ENCODE peak calls at places on chromosomes 6 and 20, in seven cellular contexts. One of them, this sample, is unnamed.

GRCh38 chr6:147060636-147061035 is 143.6 kb upstream of the STXBP5 start:
- DNase-seq in Karpas-422: no peak
- DNase-seq in fibroblast of mammary gland: no peak
- DNase-seq in mucosa of descending colon: no peak
- DNase-seq in left ventricle myocardium inferior: no peak
- DNase-seq in HFF-Myc: no peak
- DNase-seq in skeletal muscle cell: no peak
- DNase-seq in this sample: no peak

GRCh38 chr6:64988148-64988547 is 718.9 kb downstream of the EYS start:
- DNase-seq in Karpas-422: no peak
- DNase-seq in fibroblast of mammary gland: no peak
- DNase-seq in mucosa of descending colon: no peak
- DNase-seq in left ventricle myocardium inferior: no peak
- DNase-seq in HFF-Myc: no peak
- DNase-seq in skeletal muscle cell: no peak
- DNase-seq in this sample: no peak

GRCh38 chr20:23257848-23258746 is 92.5 kb upstream of the NXT1 start:
- DNase-seq in Karpas-422: no peak
- DNase-seq in fibroblast of mammary gland: peak
- DNase-seq in mucosa of descending colon: no peak
- DNase-seq in left ventricle myocardium inferior: no peak
- DNase-seq in HFF-Myc: peak
- DNase-seq in skeletal muscle cell: peak
- DNase-seq in this sample: no peak

GRCh38 chr6:91713911-91714310 is 1127.0 kb upstream of the MAP3K7 start:
- DNase-seq in Karpas-422: no peak
- DNase-seq in fibroblast of mammary gland: no peak
- DNase-seq in mucosa of descending colon: no peak
- DNase-seq in left ventricle myocardium inferior: no peak
- DNase-seq in HFF-Myc: no peak
- DNase-seq in skeletal muscle cell: no peak
- DNase-seq in this sample: no peak

GRCh38 chr20:10466325-10466724 is 31.2 kb downstream of the SLX4IP start:
- DNase-seq in Karpas-422: no peak
- DNase-seq in fibroblast of mammary gland: peak
- DNase-seq in mucosa of descending colon: no peak
- DNase-seq in left ventricle myocardium inferior: no peak
- DNase-seq in HFF-Myc: no peak
- DNase-seq in skeletal muscle cell: no peak
- DNase-seq in this sample: no peak

GRCh38 chr6:38503032-38503784 is 136.5 kb downstream of the BTBD9 start:
- DNase-seq in Karpas-422: no peak
- DNase-seq in fibroblast of mammary gland: no peak
- DNase-seq in mucosa of descending colon: no peak
- DNase-seq in left ventricle myocardium inferior: no peak
- DNase-seq in HFF-Myc: no peak
- DNase-seq in skeletal muscle cell: peak
- DNase-seq in this sample: no peak

GRCh38 chr20:1537731-1538058 is 19.8 kb downstream of the SIRPD start:
- DNase-seq in Karpas-422: peak
- DNase-seq in fibroblast of mammary gland: no peak
- DNase-seq in mucosa of descending colon: no peak
- DNase-seq in left ventricle myocardium inferior: peak
- DNase-seq in HFF-Myc: no peak
- DNase-seq in skeletal muscle cell: no peak
- DNase-seq in this sample: no peak

GRCh38 chr6:138105446-138105845 is 1.8 kb downstream of the PERP start:
- DNase-seq in Karpas-422: no peak
- DNase-seq in fibroblast of mammary gland: no peak
- DNase-seq in mucosa of descending colon: no peak
- DNase-seq in left ventricle myocardium inferior: no peak
- DNase-seq in HFF-Myc: no peak
- DNase-seq in skeletal muscle cell: no peak
- DNase-seq in this sample: peak

GRCh38 chr6:23137596-23137995 is 568.2 kb downstream of the HDGFL1 start:
- DNase-seq in Karpas-422: no peak
- DNase-seq in fibroblast of mammary gland: peak
- DNase-seq in mucosa of descending colon: no peak
- DNase-seq in left ventricle myocardium inferior: no peak
- DNase-seq in HFF-Myc: no peak
- DNase-seq in skeletal muscle cell: no peak
- DNase-seq in this sample: no peak

GRCh38 chr6:109455161-109455501 is 441 bp downstream of the MICAL1 start:
- DNase-seq in Karpas-422: no peak
- DNase-seq in fibroblast of mammary gland: no peak
- DNase-seq in mucosa of descending colon: peak
- DNase-seq in left ventricle myocardium inferior: no peak
- DNase-seq in HFF-Myc: no peak
- DNase-seq in skeletal muscle cell: no peak
- DNase-seq in this sample: no peak

GRCh38 chr6:135299256-135299655 is 118.1 kb downstream of the MYB start:
- DNase-seq in Karpas-422: no peak
- DNase-seq in fibroblast of mammary gland: peak
- DNase-seq in mucosa of descending colon: no peak
- DNase-seq in left ventricle myocardium inferior: no peak
- DNase-seq in HFF-Myc: no peak
- DNase-seq in skeletal muscle cell: peak
- DNase-seq in this sample: no peak

GRCh38 chr6:45084257-45084656 is 243.9 kb upstream of the RUNX2 start:
- DNase-seq in Karpas-422: no peak
- DNase-seq in fibroblast of mammary gland: peak
- DNase-seq in mucosa of descending colon: no peak
- DNase-seq in left ventricle myocardium inferior: no peak
- DNase-seq in HFF-Myc: no peak
- DNase-seq in skeletal muscle cell: no peak
- DNase-seq in this sample: no peak

GRCh38 chr6:106512958-106513480 is 116.3 kb downstream of the RTN4IP1 start:
- DNase-seq in Karpas-422: peak
- DNase-seq in fibroblast of mammary gland: peak
- DNase-seq in mucosa of descending colon: no peak
- DNase-seq in left ventricle myocardium inferior: no peak
- DNase-seq in HFF-Myc: no peak
- DNase-seq in skeletal muscle cell: no peak
- DNase-seq in this sample: no peak

GRCh38 chr6:106509420-106510089 is 119.7 kb downstream of the RTN4IP1 start:
- DNase-seq in Karpas-422: peak
- DNase-seq in fibroblast of mammary gland: peak
- DNase-seq in mucosa of descending colon: no peak
- DNase-seq in left ventricle myocardium inferior: no peak
- DNase-seq in HFF-Myc: no peak
- DNase-seq in skeletal muscle cell: no peak
- DNase-seq in this sample: no peak

GRCh38 chr6:106510090-106510970 is 119.0 kb downstream of the RTN4IP1 start:
- DNase-seq in Karpas-422: peak
- DNase-seq in fibroblast of mammary gland: peak
- DNase-seq in mucosa of descending colon: peak
- DNase-seq in left ventricle myocardium inferior: peak
- DNase-seq in HFF-Myc: no peak
- DNase-seq in skeletal muscle cell: no peak
- DNase-seq in this sample: peak

GRCh38 chr6:106512048-106512957 is 117.0 kb downstream of the RTN4IP1 start:
- DNase-seq in Karpas-422: peak
- DNase-seq in fibroblast of mammary gland: peak
- DNase-seq in mucosa of descending colon: peak
- DNase-seq in left ventricle myocardium inferior: peak
- DNase-seq in HFF-Myc: no peak
- DNase-seq in skeletal muscle cell: no peak
- DNase-seq in this sample: peak

GRCh38 chr6:106511274-106512047 is 117.8 kb downstream of the RTN4IP1 start:
- DNase-seq in Karpas-422: peak
- DNase-seq in fibroblast of mammary gland: peak
- DNase-seq in mucosa of descending colon: peak
- DNase-seq in left ventricle myocardium inferior: no peak
- DNase-seq in HFF-Myc: no peak
- DNase-seq in skeletal muscle cell: no peak
- DNase-seq in this sample: peak
- H3K4me3 ChIP-seq in Karpas-422: peak
- H3K4me3 ChIP-seq in fibroblast of mammary gland: peak
- H3K4me3 ChIP-seq in mucosa of descending colon: peak
- H3K4me3 ChIP-seq in left ventricle myocardium inferior: peak
- H3K4me3 ChIP-seq in HFF-Myc: peak
- H3K4me3 ChIP-seq in skeletal muscle cell: peak
- H3K4me3 ChIP-seq in this sample: peak

DNA sequence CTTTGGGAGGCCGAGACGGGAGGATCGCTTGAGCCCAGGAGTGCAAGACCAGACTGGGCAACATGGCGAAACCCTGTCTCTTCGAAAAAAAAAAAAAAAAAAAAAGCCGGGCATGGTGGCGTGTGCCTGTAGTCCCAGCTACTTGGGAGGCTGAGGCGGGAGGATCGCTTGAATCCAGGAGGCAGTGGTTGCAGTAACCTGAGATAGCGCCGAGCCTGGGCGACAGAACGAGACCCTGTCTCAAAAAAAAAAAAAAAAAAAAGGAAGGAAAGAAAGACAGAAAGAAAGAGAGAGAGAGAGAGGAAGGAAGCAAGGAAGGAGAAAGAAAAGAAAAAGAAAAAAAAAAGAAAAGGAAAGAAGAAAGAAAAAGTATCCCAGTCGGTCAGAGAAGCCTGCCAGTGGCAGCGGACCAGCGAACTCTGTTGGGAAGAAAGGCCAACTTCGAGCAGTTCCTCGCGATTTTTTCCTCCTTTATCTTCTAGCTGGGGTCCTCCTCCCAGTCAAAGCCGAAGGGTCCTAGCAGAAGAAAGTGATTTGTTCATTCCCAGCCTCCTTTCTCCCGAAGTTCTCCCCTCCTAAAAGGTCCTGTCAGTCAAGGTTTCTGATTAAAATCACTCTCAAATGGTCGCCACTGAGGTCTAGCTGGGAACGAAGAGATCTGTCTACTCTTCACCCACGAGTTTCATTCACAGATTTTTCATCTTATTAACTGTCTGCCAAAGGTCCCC is 2.4 kb upstream of the SYCP2L start:
- DNase-seq in Karpas-422: no peak
- DNase-seq in fibroblast of mammary gland: no peak
- DNase-seq in mucosa of descending colon: no peak
- DNase-seq in left ventricle myocardium inferior: no peak
- DNase-seq in HFF-Myc: no peak
- DNase-seq in skeletal muscle cell: no peak
- DNase-seq in this sample: no peak
- H3K4me3 ChIP-seq in Karpas-422: no peak
- H3K4me3 ChIP-seq in fibroblast of mammary gland: no peak
- H3K4me3 ChIP-seq in mucosa of descending colon: no peak
- H3K4me3 ChIP-seq in left ventricle myocardium inferior: peak
- H3K4me3 ChIP-seq in HFF-Myc: no peak
- H3K4me3 ChIP-seq in skeletal muscle cell: no peak
- H3K4me3 ChIP-seq in this sample: no peak

DNA sequence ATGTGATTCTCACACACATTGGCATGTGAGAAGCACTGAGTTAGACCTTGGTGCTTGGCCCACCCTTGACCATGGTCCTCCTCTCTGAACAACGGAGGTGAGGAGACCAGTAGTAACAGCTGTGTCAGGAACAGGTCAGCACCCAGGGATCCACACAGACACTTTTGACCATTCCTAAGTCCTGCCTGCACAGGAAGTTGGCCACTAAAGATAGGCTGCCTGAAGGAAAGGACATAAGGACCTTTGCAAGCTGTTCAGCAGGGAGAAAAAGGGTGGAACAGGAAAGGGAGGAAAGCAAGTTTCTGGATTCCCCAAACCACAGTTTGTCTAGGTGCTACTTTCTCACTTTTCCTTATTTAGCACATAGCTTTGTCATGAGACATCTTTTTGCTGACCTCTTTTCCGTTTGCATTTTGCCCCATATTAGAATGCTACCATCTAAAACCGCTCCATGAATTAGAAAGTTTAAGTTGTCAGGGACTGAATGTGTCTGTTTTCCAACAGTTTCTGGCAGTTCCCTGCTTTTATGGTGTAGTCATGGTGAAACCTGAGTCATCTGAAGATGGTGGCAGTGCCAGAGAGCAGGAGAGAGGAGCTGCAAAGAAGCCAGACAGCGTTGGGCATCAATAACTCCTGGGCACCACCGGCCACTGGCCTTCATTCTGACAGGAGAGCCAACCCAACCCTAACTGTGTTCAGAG is 1.1 kb upstream of the CD109 start:
- DNase-seq in Karpas-422: no peak
- DNase-seq in fibroblast of mammary gland: peak
- DNase-seq in mucosa of descending colon: no peak
- DNase-seq in left ventricle myocardium inferior: no peak
- DNase-seq in HFF-Myc: no peak
- DNase-seq in skeletal muscle cell: peak
- DNase-seq in this sample: no peak
- H3K4me3 ChIP-seq in Karpas-422: no peak
- H3K4me3 ChIP-seq in fibroblast of mammary gland: peak
- H3K4me3 ChIP-seq in mucosa of descending colon: no peak
- H3K4me3 ChIP-seq in left ventricle myocardium inferior: peak
- H3K4me3 ChIP-seq in HFF-Myc: peak
- H3K4me3 ChIP-seq in skeletal muscle cell: peak
- H3K4me3 ChIP-seq in this sample: no peak

GRCh38 chr6:165986647-165987482 is 180.8 kb downstream of the TBXT start:
- DNase-seq in Karpas-422: no peak
- DNase-seq in fibroblast of mammary gland: peak
- DNase-seq in mucosa of descending colon: no peak
- DNase-seq in left ventricle myocardium inferior: no peak
- DNase-seq in HFF-Myc: no peak
- DNase-seq in skeletal muscle cell: no peak
- DNase-seq in this sample: no peak

GRCh38 chr6:165985281-165985925 is 182.2 kb downstream of the TBXT start:
- DNase-seq in Karpas-422: no peak
- DNase-seq in fibroblast of mammary gland: no peak
- DNase-seq in mucosa of descending colon: no peak
- DNase-seq in left ventricle myocardium inferior: no peak
- DNase-seq in HFF-Myc: no peak
- DNase-seq in skeletal muscle cell: no peak
- DNase-seq in this sample: no peak

GRCh38 chr6:165987483-165988305 is 180.0 kb downstream of the TBXT start:
- DNase-seq in Karpas-422: no peak
- DNase-seq in fibroblast of mammary gland: peak
- DNase-seq in mucosa of descending colon: peak
- DNase-seq in left ventricle myocardium inferior: peak
- DNase-seq in HFF-Myc: no peak
- DNase-seq in skeletal muscle cell: peak
- DNase-seq in this sample: peak

GRCh38 chr6:165984743-165985142 is 182.9 kb downstream of the TBXT start:
- DNase-seq in Karpas-422: no peak
- DNase-seq in fibroblast of mammary gland: no peak
- DNase-seq in mucosa of descending colon: no peak
- DNase-seq in left ventricle myocardium inferior: no peak
- DNase-seq in HFF-Myc: no peak
- DNase-seq in skeletal muscle cell: no peak
- DNase-seq in this sample: no peak

DNA sequence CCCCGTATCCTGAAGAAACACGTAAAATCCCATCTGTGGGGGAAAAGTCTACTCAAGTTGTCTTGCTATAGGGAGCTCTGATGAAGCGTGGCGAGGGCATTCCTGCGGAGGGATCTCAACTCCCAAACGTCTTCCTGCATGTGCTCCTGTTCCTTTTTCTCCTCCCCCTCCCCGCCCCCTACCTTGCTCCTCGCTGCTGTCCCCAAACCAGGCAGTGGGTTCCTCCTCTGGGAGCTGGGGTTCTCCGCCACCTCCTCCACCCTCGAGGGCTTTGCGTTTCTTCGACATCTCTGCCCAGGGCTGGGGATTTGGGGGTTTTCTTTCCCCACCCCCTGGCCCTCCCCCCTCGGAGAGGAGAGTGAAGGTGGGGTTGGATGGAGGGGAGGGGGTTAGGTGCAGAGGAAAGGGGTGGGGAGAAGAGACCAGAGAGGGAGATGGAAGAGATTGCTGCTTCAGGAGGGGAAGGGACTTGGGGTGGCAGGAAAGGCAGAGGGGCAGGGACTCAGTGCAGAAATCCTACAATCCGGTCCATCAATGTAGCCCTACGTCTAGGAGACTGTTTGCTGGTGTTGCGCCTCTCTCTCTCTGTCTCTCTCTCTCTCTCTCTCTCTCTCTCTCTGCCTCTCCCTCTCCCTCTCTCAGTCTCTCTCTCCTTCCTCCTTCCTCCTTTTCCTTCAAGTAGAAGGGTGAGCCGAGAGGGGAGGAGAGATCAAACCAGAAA is 181.6 kb downstream of the TBXT start:
- DNase-seq in Karpas-422: no peak
- DNase-seq in fibroblast of mammary gland: no peak
- DNase-seq in mucosa of descending colon: no peak
- DNase-seq in left ventricle myocardium inferior: no peak
- DNase-seq in HFF-Myc: no peak
- DNase-seq in skeletal muscle cell: no peak
- DNase-seq in this sample: no peak
- H3K4me3 ChIP-seq in Karpas-422: no peak
- H3K4me3 ChIP-seq in fibroblast of mammary gland: no peak
- H3K4me3 ChIP-seq in mucosa of descending colon: no peak
- H3K4me3 ChIP-seq in left ventricle myocardium inferior: peak
- H3K4me3 ChIP-seq in HFF-Myc: no peak
- H3K4me3 ChIP-seq in skeletal muscle cell: no peak
- H3K4me3 ChIP-seq in this sample: no peak